ENCODE peak calls at places on chromosomes 1 and 21, in five cellular contexts. A, H, B, D and J are unnamed samples.

GRCh38 chr1:41528726-41529605 is 44.5 kb upstream of the EDN2 start:
- DNase-seq in D (no peak), B (no peak), A (no peak), H (no peak), J (no peak)

GRCh38 chr21:29585462-29585861 is 286.7 kb downstream of the BACH1 start:
- DNase-seq in D (no peak), H (no peak), A (no peak), B (no peak), J (no peak)

GRCh38 chr1:167617100-167617949 is 12.7 kb upstream of the RCSD1 start:
- DNase-seq in H (no peak), D (peak), A (no peak), B (peak), J (peak)

GRCh38 chr21:25953659-25954058 is 216.9 kb downstream of the APP start:
- DNase-seq in A (no peak), H (no peak), B (no peak), D (no peak), J (no peak)

GRCh38 chr1:234538930-234539649 is 60.1 kb upstream of the TARBP1 start:
- DNase-seq in A (no peak), B (no peak), D (no peak), H (no peak), J (no peak)

GRCh38 chr1:36797761-36798160 is 236.6 kb downstream of the GRIK3 start:
- DNase-seq in D (no peak), H (no peak), A (no peak), B (no peak), J (no peak)

GRCh38 chr21:31656199-31657095 is 3.0 kb upstream of the SOD1 start:
- DNase-seq in B (no peak), A (no peak), D (no peak), H (no peak), J (no peak)

GRCh38 chr1:184532199-184532598 is 145.4 kb downstream of the C1orf21 start:
- DNase-seq in B (no peak), H (no peak), A (no peak), D (peak), J (no peak)

GRCh38 chr1:65141394-65141793 is 6.6 kb upstream of the AK4 start:
- DNase-seq in B (no peak), H (no peak), A (no peak), D (no peak), J (no peak)

GRCh38 chr1:20109223-20109856 is 10.0 kb downstream of the PLA2G2D start:
- DNase-seq in H (no peak), A (no peak), D (no peak), B (peak), J (no peak)

GRCh38 chr21:44260791-44261190 is 906 bp downstream of the DNMT3L start:
- DNase-seq in H (no peak), B (no peak), D (no peak), A (no peak), J (no peak)

GRCh38 chr21:42097274-42097673 is 26.2 kb downstream of the UMODL1 start:
- DNase-seq in B (no peak), H (no peak), A (no peak), D (no peak), J (no peak)

GRCh38 chr1:3604997-3605823 is 6.1 kb downstream of the MEGF6 start:
- DNase-seq in A (no peak), H (no peak), B (no peak), D (no peak), J (no peak)

GRCh38 chr1:222582099-222582774 is 7.5 kb downstream of the TAF1A start:
- DNase-seq in H (peak), A (no peak), D (peak), B (no peak), J (no peak)

GRCh38 chr1:228798548-228798947 is 63.3 kb downstream of the RHOU start:
- DNase-seq in A (no peak), H (no peak), B (no peak), D (no peak), J (peak)

GRCh38 chr1:40802078-40803075 is 18.8 kb downstream of the KCNQ4 start:
- DNase-seq in B (peak), H (peak), D (no peak), A (peak), J (peak)

GRCh38 chr1:164417016-164417704 is 141.8 kb upstream of the PBX1 start:
- DNase-seq in A (no peak), H (no peak), D (no peak), B (no peak), J (no peak)

DNA sequence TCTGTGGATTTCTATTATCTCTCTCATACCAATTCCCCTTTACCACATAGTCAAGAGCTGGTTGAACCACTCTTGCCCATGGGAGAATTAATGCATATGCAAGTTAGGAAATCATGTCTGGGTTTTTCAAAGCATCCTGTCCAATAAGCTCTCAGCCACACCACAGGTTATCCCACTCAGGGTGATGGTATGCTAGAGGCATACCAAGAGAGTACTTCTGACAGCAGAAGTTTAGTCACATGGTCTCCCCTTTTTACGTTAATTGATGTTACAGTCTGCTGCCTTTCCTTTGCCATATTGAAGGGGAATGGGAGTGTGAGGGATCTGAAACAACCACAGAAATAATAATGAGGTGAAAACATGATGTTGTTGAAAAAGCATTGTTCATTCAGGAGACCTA is 135.8 kb upstream of the PBX1 start:
- DNase-seq in A (no peak), D (no peak), H (no peak), B (no peak), J (no peak)
- TF ChIP-seq REST in A (no peak), D (no peak), H (no peak), B (no peak), J (no peak)

GRCh38 chr1:209205039-209205438 is 378.5 kb upstream of the CAMK1G start:
- DNase-seq in B (no peak), D (no peak), A (no peak), H (no peak), J (no peak)

GRCh38 chr1:209208648-209209047 is 374.9 kb upstream of the CAMK1G start:
- DNase-seq in A (no peak), B (no peak), H (no peak), D (no peak), J (no peak)

GRCh38 chr1:209207126-209207700 is 376.3 kb upstream of the CAMK1G start:
- DNase-seq in D (no peak), B (no peak), A (no peak), H (no peak), J (no peak)

GRCh38 chr1:209202826-209203439 is 380.6 kb upstream of the CAMK1G start:
- DNase-seq in B (peak), A (peak), H (peak), D (no peak), J (peak)

GRCh38 chr1:209207701-209208286 is 375.7 kb upstream of the CAMK1G start:
- DNase-seq in B (peak), A (peak), H (peak), D (no peak), J (no peak)
- TF ChIP-seq GABPA in B (no peak), A (no peak), H (no peak), D (no peak), J (no peak)

DNA sequence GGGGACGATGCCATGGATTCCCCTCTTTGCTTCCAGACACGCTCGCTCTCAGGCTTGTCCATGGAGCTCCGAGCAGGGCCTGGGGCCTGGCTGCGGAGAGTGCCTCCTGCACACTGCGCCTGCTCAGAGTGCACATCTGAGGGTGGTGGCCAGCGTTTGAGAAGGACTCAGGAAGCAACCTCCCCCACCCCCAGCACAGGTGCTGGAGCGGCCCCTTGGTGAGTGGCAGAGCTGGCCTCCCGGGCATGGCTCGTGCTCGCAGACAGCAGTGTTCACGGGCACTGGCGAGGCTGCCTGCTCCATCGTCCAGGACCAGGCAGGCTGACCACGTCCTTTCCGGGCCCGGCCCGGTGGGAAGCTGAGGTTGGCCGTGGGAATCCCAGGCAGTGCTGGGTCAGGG is 2.8 kb downstream of the SPATC1L start:
- DNase-seq in A (no peak), D (no peak), B (no peak), H (no peak), J (no peak)
- TF ChIP-seq REST in A (no peak), D (no peak), B (no peak), H (no peak), J (no peak)

GRCh38 chr1:193059282-193060225 is at the start of the genes RO60 and UCHL5:
- DNase-seq in H (peak), D (peak), B (peak), A (peak), J (peak)

GRCh38 chr1:193062698-193063463 is 3.5 kb downstream of the RO60 start:
- DNase-seq in B (no peak), D (no peak), H (no peak), A (no peak), J (no peak)

GRCh38 chr1:193058529-193059281 is 455 bp downstream of the UCHL5 start:
- DNase-seq in A (peak), D (peak), B (peak), H (peak), J (peak)

GRCh38 chr1:193065954-193066353 is 6.5 kb downstream of the RO60 start:
- DNase-seq in D (no peak), B (no peak), A (no peak), H (no peak), J (no peak)

GRCh38 chr1:193060938-193061337 is 1.5 kb downstream of the RO60 start:
- DNase-seq in D (no peak), B (no peak), H (no peak), A (peak), J (no peak)
- TF ChIP-seq GABPA in D (no peak), B (no peak), H (no peak), A (no peak), J (no peak)

GRCh38 chr1:8889925-8890785 is 11.7 kb upstream of the ENO1 start:
- DNase-seq in D (no peak), H (no peak), A (peak), B (no peak), J (no peak)
- TF ChIP-seq REST in D (no peak), H (no peak), A (no peak), B (no peak), J (no peak)

GRCh38 chr1:53376742-53377437 is 49.0 kb upstream of the LRP8 start:
- DNase-seq in A (no peak), D (no peak), H (no peak), B (no peak), J (no peak)
- TF ChIP-seq GABPA in A (no peak), D (no peak), H (no peak), B (no peak), J (no peak)